ENCODE peak calls at places on chromosomes 4 and X, in six cellular contexts. Z is A549, O is K562, Q is HepG2, K is GM12878, X is endothelial cell of umbilical vein. R is an unnamed sample.

GRCh38 chr4:25792200-25792791 is 70.5 kb downstream of the SEL1L3 start:
- DNase-seq in Z (peak; percentile 38), O (peak; percentile 30), Q (peak; percentile 51), K (no peak), X (peak; percentile 21), R (peak; percentile 61)

GRCh38 chr4:29908276-29908675 is 811.9 kb upstream of the PCDH7 start:
- DNase-seq in Z (no peak), O (no peak), Q (no peak), K (no peak), X (no peak), R (no peak)

GRCh38 chr4:152957437-152958185 is 21.5 kb downstream of the FHDC1 start:
- DNase-seq in Z (no peak), O (peak; percentile 37), Q (no peak), K (no peak), X (peak; percentile 69), R (no peak)

GRCh38 chrX:129833153-129834004 is 10.3 kb downstream of the ZDHHC9 start:
- DNase-seq in Z (no peak), O (no peak), Q (no peak), K (no peak), X (no peak), R (no peak)

GRCh38 chr4:80189581-80189955 is 7.7 kb upstream of the PRDM8 start:
- DNase-seq in Z (no peak), O (no peak), Q (no peak), K (no peak), X (no peak), R (no peak)

GRCh38 chrX:64698317-64698716 is 277.9 kb downstream of the ZC4H2 start:
- DNase-seq in Z (no peak), O (no peak), Q (no peak), K (no peak), X (no peak), R (no peak)

GRCh38 chr4:113834302-113834701 is 72.8 kb upstream of the CAMK2D start:
- DNase-seq in Z (no peak), O (no peak), Q (no peak), K (no peak), X (no peak), R (no peak)

GRCh38 chrX:83077606-83078005 is 430.5 kb upstream of the POU3F4 start:
- DNase-seq in Z (no peak), O (no peak), Q (no peak), K (no peak), X (no peak), R (no peak)

GRCh38 chrX:135256923-135257322 is 5.1 kb downstream of the ETDA start:
- DNase-seq in Z (no peak), O (no peak), Q (no peak), K (no peak), X (no peak), R (no peak)

GRCh38 chr4:152590179-152591031 is 54.5 kb upstream of the FBXW7 start:
- DNase-seq in Z (no peak), O (no peak), Q (no peak), K (no peak), X (no peak), R (no peak)

GRCh38 chrX:135453381-135453780 is 31.6 kb downstream of the SMIM10L2A start:
- DNase-seq in Z (no peak), O (no peak), Q (no peak), K (no peak), X (no peak), R (no peak)

GRCh38 chrX:151174581-151175282 is 1.7 kb upstream of the GPR50 start:
- DNase-seq in Z (no peak), O (peak; percentile 14), Q (no peak), K (no peak), X (no peak), R (no peak)

GRCh38 chr4:10809905-10810304 is 125.3 kb upstream of the CLNK start:
- DNase-seq in Z (no peak), O (no peak), Q (no peak), K (peak; percentile 40), X (no peak), R (no peak)

GRCh38 chrX:101803451-101803850 is 128.4 kb downstream of the ZMAT1 start:
- DNase-seq in Z (no peak), O (no peak), Q (no peak), K (no peak), X (peak; percentile 44), R (no peak)

GRCh38 chr4:2340272-2341061 is 78.0 kb downstream of the ZFYVE28 start:
- DNase-seq in Z (no peak), O (no peak), Q (no peak), K (no peak), X (no peak), R (no peak)

GRCh38 chr4:75514131-75514948 is at the start of the genes RCHY1 and THAP6:
- DNase-seq in Z (peak; percentile 67), O (peak; percentile 84), Q (peak; percentile 96), K (peak; percentile 78), X (peak; percentile 92), R (peak; percentile 95)
- TF ChIP-seq POLR2A in Z (peak; percentile 68), O (peak; percentile 97), Q (peak; percentile 97), K (peak; percentile 98), X (peak; percentile 93), R (peak; percentile 77)

GRCh38 chr4:128068927-128069326 is 7.8 kb downstream of the LARP1B start:
- DNase-seq in Z (peak; percentile 13), O (peak; percentile 35), Q (peak; percentile 29), K (no peak), X (peak; percentile 40), R (peak; percentile 53)
- TF ChIP-seq CTCF in Z (peak; percentile 30), O (peak; percentile 25), Q (peak; percentile 67), K (peak; percentile 22), X (peak; percentile 59), R (peak; percentile 30)

GRCh38 chr4:138867404-138867803 is 148.2 kb upstream of the NOCT start:
- DNase-seq in Z (no peak), O (no peak), Q (no peak), K (no peak), X (no peak), R (no peak)
- TF ChIP-seq MYC in Z (no peak), O (no peak), Q (no peak), K (no peak), X (no peak), R (no peak)

DNA sequence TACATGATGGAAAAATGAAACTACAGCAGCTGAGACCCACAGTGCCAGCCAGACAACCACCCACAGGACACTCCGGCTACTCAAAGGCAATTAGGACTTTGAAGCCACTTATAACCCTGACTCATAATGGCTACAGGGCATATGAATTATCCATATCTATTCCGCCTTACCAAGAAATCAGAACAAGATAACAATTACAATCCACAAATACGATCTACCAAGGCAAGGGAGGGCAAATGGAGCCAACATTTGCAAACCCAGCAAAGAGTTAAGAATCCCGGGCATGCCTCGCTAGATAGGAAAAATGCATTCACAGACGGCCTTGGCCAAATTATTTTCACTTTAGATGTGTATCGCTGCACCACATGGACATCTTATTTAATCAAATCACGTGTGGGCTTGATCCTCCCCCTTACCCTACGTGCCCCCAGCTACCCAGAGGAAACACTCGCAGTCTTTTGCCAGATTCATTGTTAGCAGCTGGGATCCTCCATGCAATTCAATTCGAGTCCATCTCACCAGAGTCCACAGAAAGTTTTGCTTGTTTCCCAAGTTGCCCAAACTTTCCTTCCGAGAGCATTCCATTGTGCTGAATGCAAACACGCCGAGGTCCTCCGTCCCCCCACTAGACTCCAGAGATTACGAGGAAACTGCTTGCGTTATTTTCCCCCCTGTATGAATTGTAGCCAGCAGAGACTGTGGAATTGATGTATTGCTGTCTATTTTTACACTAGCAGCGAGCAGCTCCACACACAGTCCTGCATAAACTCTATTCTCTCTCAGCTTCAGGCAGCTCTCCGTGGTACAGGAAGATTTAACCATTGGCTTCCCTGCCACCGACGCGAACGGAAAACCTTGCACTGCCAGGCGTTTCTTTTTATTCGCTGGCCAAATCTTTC is 1.2 kb downstream of the PPARGC1A start:
- DNase-seq in Z (no peak), O (no peak), Q (peak; percentile 18), K (no peak), X (no peak), R (no peak)
- TF ChIP-seq POLR2A in Z (no peak), O (no peak), Q (no peak), K (no peak), X (no peak), R (no peak)

DNA sequence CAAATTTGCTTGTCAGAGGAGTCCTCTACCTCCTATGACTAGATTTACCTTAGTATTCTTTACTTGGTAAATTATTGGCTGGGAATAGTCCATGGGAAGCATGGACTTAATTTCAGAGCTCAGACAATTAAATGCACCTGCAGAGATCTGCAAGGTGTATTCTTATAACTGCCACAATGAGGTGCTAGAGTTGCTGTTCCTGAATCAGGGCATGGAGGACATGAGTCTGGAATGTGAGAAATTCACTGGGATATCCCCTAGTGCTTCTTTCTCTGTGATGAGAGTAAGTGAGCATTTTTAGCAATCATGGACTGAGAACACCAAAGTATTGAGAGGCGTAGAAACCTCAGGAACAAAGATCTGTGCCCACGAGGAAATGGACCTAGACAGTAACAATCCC is 32.9 kb upstream of the GRID2 start:
- DNase-seq in Z (no peak), O (no peak), Q (no peak), K (no peak), X (no peak), R (no peak)
- TF ChIP-seq CTCF in Z (no peak), O (no peak), Q (no peak), K (no peak), X (no peak), R (no peak)

DNA sequence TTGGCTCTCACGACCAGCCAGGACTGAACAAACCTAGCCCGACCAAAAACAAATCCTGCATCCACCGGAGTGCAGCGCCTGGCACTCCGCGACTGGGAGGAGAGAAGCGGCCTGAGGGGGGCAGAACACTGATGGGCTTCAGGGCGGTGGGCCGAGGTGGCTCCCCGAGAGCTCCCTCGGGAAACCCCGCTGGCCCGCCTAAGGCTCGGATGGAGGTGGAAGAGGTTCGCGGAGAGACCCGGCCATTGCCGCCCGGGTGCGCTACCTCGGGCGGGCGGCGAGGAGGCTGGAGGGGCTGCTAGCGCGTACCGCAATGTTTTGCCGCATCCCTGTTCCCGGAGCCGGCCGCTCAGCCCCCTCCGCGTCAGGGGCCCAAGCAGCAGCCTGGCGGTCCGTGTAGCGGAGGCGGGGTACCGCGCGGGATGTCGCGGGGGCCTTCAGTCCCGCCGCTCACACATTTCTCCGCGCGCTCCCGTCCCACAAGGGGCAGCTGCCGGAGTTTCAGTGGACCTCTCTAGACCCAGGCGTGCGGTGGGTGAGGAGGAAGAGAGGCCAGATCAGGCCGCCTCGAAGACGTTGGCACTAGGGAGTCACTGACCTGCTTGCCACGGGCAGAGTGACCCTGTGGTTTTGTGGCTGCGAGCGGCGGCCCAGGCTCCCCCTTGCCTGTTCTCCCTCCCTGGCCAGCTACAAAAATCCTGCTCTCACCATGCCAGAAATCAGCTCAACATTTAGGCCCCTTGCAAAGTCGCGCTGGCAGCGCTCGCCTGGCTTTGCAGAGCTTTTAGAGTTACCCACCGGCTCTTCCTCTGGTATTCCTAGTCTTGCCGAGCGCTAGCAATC is 2.1 kb downstream of the SLITRK4 start:
- DNase-seq in Z (no peak), O (no peak), Q (no peak), K (no peak), X (no peak), R (no peak)
- TF ChIP-seq MYC in Z (no peak), O (no peak), Q (no peak), K (no peak), X (no peak), R (no peak)

DNA sequence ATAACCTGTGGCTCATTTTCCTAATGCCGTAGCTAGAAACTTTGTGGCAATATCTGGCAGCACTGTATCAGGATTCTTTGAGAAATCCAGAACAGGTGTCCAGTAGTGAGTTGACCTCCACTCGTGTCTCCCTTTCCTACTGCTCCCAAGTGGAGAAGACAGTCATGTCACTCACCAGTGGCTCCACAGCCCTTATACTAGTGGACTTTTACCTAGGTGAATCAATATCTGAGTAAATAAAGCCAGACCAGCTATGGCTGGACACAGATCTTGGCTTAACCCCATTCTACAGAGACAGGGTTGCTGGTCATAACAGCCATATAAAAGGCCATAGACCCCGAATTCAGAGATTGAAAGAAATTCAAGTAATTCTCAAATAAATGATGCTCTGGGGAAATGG is 46.5 kb upstream of the SHROOM4 start:
- DNase-seq in Z (no peak), O (no peak), Q (no peak), K (no peak), X (no peak), R (no peak)
- TF ChIP-seq POLR2A in Z (no peak), O (no peak), Q (no peak), K (no peak), X (no peak), R (no peak)